ENCODE peak calls at places on chromosomes 11 and 22, in four cellular contexts. X is K562, D is GM12878, Z is HL-60. C is an unnamed sample.

GRCh38 chr22:35380537-35381423 is at the start of gene HMOX1:
- DNase-seq in X (no peak), D (no peak), Z (peak), C (peak)

GRCh38 chr11:57539342-57539741 is 1.9 kb downstream of the SMTNL1 start:
- DNase-seq in X (no peak), D (no peak), Z (no peak), C (no peak)

GRCh38 chr22:36900880-36901279 is 12.5 kb upstream of the CSF2RB start:
- DNase-seq in X (no peak), D (no peak), Z (no peak), C (no peak)

GRCh38 chr11:27120211-27120610 is 79.6 kb downstream of the BBOX1 start:
- DNase-seq in X (no peak), D (no peak), Z (no peak), C (no peak)

GRCh38 chr11:9858822-9859221 is 194.9 kb downstream of the SWAP70 start:
- DNase-seq in X (peak), D (no peak), Z (no peak), C (no peak)

GRCh38 chr22:24233235-24233634 is 11.6 kb downstream of the GGT5 start:
- DNase-seq in X (no peak), D (no peak), Z (no peak), C (no peak)

GRCh38 chr11:81839016-81839415 is 894.6 kb downstream of the FAM181B start:
- DNase-seq in X (no peak), D (no peak), Z (no peak), C (no peak)

GRCh38 chr11:11076276-11076675 is 218.4 kb upstream of the ZBED5 start:
- DNase-seq in X (no peak), D (no peak), Z (no peak), C (no peak)

GRCh38 chr11:73188301-73188700 is 29.8 kb upstream of the P2RY2 start:
- DNase-seq in X (no peak), D (no peak), Z (no peak), C (no peak)

GRCh38 chr11:134737563-134738510 is 325.8 kb upstream of the B3GAT1 start:
- DNase-seq in X (no peak), D (no peak), Z (no peak), C (no peak)

GRCh38 chr11:58921778-58922390 is 17.4 kb upstream of the GLYATL1 start:
- DNase-seq in X (no peak), D (no peak), Z (no peak), C (no peak)

GRCh38 chr11:75734491-75735180 is 17.0 kb downstream of the MOGAT2 start:
- DNase-seq in X (no peak), D (no peak), Z (no peak), C (no peak)

GRCh38 chr22:49626361-49627216 is 201.1 kb downstream of the BRD1 start:
- DNase-seq in X (no peak), D (no peak), Z (no peak), C (no peak)

GRCh38 chr11:35594680-35595079 is 23.6 kb upstream of the FJX1 start:
- DNase-seq in X (no peak), D (no peak), Z (no peak), C (no peak)

DNA sequence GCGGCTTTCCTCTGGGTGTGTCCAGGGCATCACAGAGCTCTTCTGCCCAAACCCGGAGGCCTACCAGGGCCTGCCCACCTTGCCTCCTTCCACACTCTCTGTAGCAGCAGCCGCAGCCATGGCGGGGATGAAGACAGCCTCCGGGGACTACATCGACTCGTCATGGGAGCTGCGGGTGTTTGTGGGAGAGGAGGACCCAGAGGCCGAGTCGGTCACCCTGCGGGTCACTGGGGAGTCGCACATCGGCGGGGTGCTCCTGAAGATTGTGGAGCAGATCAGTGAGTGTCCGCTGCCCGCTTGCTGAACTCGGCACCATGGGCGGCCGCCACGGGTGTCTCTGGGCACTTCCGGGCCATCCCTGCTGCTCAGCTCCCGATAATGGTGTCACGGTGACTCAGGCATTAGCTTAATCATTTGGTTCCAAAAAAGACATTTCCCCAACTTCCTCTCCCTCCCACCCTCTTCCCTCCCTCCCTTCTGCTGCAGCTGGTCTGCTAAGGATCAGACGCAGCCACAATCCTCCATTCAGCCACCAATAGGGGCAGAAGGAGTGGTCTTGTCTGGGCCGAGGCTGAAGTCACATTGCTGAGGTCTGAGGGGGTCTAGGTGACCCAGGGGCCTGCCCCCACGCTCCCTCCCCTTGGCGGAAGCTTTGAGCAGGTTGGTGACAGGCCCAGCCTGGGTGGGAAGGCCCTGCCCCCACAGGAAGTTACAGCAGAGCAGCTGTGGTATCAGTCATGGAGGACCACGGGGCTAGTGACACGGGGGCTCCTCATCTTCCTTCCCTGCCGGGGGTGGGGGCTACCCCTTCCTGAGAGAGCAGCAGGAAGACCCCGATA is 945 bp downstream of the FERMT3 start:
- DNase-seq in X (peak), D (peak), Z (peak), C (peak)
- TF ChIP-seq POLR2AphosphoS5 in X (peak), D (peak), Z (no peak), C (peak)

DNA sequence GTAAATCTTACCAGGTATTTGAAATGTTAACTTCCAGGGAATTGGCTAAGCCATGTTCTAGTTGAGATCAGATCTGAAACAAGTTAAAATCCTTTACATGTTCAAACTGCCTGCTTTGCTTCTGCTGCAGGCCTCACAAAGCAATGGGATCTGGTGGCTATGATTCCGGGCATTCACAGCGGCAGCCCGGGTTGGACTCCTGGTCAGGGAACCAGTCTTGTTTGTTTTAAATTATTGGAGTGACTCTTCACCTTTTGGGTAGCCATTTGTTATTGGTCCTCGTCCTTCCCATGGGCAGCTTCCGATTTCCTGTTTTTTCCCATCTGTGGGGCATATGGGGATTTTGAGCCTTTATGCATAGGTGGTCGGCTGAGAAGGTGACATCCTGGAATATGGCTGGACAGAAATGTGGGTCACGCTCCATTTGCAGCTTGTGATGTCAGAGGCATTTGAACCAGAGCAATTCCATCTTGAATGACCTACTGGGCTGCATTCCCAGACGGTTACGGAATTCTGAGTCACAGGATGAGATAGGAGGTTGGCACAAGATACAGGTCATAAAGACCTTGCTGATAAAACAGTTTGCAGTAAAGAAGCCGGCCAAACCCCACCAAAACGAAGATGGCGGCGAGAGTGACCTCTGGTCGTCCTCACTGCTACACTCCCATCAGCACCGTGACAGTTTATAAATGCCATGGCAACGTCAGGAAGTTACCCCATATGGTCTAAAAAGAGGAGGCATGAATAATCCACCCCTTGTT is 20.1 kb upstream of the GSTP1 start:
- DNase-seq in X (no peak), D (no peak), Z (no peak), C (no peak)
- TF ChIP-seq SPI1 in X (no peak), D (no peak), Z (no peak), C (no peak)

DNA sequence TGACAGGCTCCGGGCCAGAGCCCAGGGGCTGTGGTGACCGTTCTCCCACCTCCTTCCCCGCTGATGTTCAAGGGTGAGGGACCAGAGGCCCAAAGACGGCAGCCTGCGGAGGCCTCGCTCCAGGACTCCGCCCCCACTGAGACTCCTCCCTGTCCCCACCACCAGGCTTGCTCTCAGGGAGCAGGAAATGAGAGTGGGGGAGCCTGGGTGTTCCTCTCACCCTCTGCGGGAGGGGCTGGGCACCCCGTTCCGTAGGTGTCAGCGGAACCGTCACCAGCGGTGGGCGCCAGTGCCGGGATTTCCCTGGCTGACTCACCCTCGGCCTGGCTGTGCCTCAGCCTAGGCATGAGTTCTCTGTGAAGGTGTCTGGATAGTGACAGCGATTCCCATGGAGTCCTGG is 15.7 kb downstream of the DAGLA start:
- DNase-seq in X (no peak), D (peak), Z (peak), C (peak)
- TF ChIP-seq POLR2AphosphoS5 in X (no peak), D (no peak), Z (no peak), C (no peak)

GRCh38 chr11:43923327-43924111 is 18.9 kb upstream of the C11orf96 start:
- DNase-seq in X (no peak), D (no peak), Z (no peak), C (no peak)
- TF ChIP-seq SPI1 in X (no peak), D (no peak), Z (no peak), C (no peak)

GRCh38 chr22:17867160-17867785 is 93.0 kb upstream of the BID start:
- DNase-seq in X (peak), D (no peak), Z (peak), C (no peak)

GRCh38 chr22:17865183-17866055 is 91.2 kb upstream of the BID start:
- DNase-seq in X (no peak), D (no peak), Z (no peak), C (no peak)

GRCh38 chr22:17864398-17865182 is 90.3 kb upstream of the BID start:
- DNase-seq in X (no peak), D (no peak), Z (no peak), C (no peak)

GRCh38 chr22:17866621-17867020 is 92.4 kb upstream of the BID start:
- DNase-seq in X (no peak), D (no peak), Z (no peak), C (no peak)

DNA sequence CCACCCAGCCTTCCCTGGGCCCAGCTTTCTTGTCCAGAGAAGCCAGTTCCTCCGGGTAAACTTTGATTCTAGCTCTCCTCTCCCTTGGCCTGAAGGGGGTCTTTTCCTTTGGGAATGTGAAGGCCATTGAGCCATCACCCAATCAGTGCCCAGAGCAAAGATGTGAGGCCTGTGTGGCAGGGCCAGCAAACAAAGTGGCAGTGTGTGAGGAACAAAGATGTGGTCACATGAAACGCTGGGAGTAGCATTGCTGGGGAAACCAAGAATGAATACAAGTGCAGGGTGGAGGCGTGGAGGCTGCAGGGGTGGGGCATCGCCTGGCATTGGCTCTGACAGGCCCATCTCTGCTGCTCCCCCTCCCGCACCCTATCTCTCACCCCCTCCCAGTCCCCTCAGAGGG is 91.9 kb upstream of the BID start:
- DNase-seq in X (no peak), D (no peak), Z (no peak), C (no peak)
- TF ChIP-seq POLR2AphosphoS5 in X (no peak), D (no peak), Z (no peak), C (no peak)

DNA sequence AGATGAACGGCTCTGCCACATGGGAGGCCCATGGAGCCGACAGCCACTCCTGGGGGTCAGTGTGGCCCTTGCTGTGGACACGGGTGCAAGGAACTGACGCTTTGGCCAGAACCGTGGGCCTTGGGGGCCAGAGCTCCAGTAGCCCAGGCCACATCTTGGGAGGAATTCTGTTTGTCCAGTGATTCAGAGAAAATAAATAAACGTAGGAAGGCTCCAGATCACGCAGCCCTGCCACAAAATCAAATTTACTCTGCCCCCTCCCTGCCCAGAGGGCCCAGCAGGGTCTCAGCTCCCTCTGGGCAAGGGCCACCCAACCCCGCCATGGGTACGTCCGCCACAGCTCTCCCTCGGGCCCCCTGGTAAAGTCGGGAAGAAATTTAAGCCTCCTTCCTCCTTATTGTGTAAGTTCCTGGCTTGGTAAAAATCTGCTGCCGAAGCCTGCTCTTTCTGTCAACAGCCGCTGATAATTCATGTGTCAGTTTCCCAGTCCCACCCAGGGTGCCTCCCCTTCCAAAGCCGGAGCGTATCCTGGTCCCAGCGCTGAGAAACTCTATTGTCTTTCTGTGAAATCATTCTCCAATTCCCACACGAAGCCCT is 6.9 kb upstream of the MUC5AC start:
- DNase-seq in X (no peak), D (no peak), Z (no peak), C (no peak)
- TF ChIP-seq SPI1 in X (no peak), D (no peak), Z (no peak), C (no peak)

DNA sequence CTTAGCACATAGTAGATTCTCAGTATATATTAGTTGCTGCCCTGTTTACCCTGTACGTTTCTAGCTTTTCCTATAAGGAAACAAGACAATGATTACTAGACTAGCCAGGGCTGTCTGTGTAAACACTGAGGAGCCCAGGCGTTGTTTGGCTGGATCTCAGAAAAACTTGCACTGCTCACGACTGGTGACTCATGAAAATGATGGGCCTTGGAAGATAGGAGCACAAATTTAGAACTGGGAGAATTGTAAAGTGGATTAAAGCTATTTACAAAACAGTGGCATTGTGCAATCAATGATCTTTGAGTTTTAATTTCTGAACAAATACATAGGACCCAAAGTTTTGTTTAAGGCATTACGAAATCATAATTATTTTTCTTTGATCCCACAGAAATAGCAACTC is 276.9 kb downstream of the FAM76B start:
- DNase-seq in X (peak), D (no peak), Z (no peak), C (no peak)
- TF ChIP-seq POLR2AphosphoS5 in X (no peak), D (no peak), Z (no peak), C (no peak)

DNA sequence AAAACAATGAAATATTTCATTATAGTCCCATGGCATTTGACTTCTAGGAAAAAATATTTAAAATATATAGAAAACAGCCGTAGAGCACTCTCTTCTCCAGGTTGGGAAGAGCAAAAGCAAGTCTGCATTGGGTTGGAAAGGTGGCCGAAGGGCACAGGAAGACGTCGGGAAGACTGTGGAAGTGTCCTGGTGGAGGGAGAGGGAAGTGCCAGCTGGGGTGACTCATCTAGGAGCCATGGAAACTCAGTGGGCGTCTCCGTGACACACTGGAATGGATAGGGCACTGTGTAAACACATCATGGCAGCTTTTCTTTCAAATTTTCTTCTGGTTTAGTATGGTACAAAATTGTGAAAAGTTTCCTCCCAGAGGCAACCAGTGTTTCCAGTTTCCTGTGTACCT is 12.7 kb downstream of the GTPBP1 start:
- DNase-seq in X (no peak), D (no peak), Z (no peak), C (no peak)
- TF ChIP-seq SPI1 in X (no peak), D (no peak), Z (no peak), C (no peak)

C was measured in GM12891.